ENCODE peak calls at places on chromosomes 7 and 10, in ten cellular contexts. One of them, this sample, is unnamed.

GRCh38 chr10:33122014-33122788 is 164.2 kb upstream of the ITGB1 start:
- DNase-seq in psoas muscle: no peak
- DNase-seq in progenitor cell of endocrine pancreas: no peak
- DNase-seq in endothelial cell: no peak
- DNase-seq in GM23338: no peak
- DNase-seq in lung: no peak
- DNase-seq in natural killer cell: no peak
- DNase-seq in pancreas: no peak
- DNase-seq in heart right ventricle: no peak
- DNase-seq in BE2C: no peak
- DNase-seq in this sample: no peak

GRCh38 chr10:78115135-78115853 is 81.6 kb downstream of the RPS24 start:
- DNase-seq in psoas muscle: no peak
- DNase-seq in progenitor cell of endocrine pancreas: no peak
- DNase-seq in endothelial cell: no peak
- DNase-seq in GM23338: no peak
- DNase-seq in lung: no peak
- DNase-seq in natural killer cell: no peak
- DNase-seq in pancreas: no peak
- DNase-seq in heart right ventricle: no peak
- DNase-seq in BE2C: no peak
- DNase-seq in this sample: no peak

GRCh38 chr10:113086282-113086681 is 136.2 kb downstream of the TCF7L2 start:
- DNase-seq in psoas muscle: no peak
- DNase-seq in progenitor cell of endocrine pancreas: no peak
- DNase-seq in endothelial cell: no peak
- DNase-seq in GM23338: no peak
- DNase-seq in lung: no peak
- DNase-seq in natural killer cell: no peak
- DNase-seq in pancreas: no peak
- DNase-seq in heart right ventricle: no peak
- DNase-seq in BE2C: no peak
- DNase-seq in this sample: no peak

GRCh38 chr10:71769279-71769823 is 4.0 kb downstream of the VSIR start:
- DNase-seq in psoas muscle: no peak
- DNase-seq in progenitor cell of endocrine pancreas: no peak
- DNase-seq in endothelial cell: no peak
- DNase-seq in GM23338: peak
- DNase-seq in lung: no peak
- DNase-seq in natural killer cell: no peak
- DNase-seq in pancreas: no peak
- DNase-seq in heart right ventricle: no peak
- DNase-seq in BE2C: no peak
- DNase-seq in this sample: no peak

GRCh38 chr10:128377364-128377987 is 251.3 kb upstream of the MKI67 start:
- DNase-seq in psoas muscle: no peak
- DNase-seq in progenitor cell of endocrine pancreas: no peak
- DNase-seq in endothelial cell: no peak
- DNase-seq in GM23338: no peak
- DNase-seq in lung: no peak
- DNase-seq in natural killer cell: no peak
- DNase-seq in pancreas: no peak
- DNase-seq in heart right ventricle: no peak
- DNase-seq in BE2C: no peak
- DNase-seq in this sample: no peak

GRCh38 chr7:50792342-50793114 is 9.8 kb upstream of the GRB10 start:
- DNase-seq in psoas muscle: peak
- DNase-seq in progenitor cell of endocrine pancreas: peak
- DNase-seq in endothelial cell: peak
- DNase-seq in GM23338: peak
- DNase-seq in lung: peak
- DNase-seq in natural killer cell: no peak
- DNase-seq in pancreas: peak
- DNase-seq in heart right ventricle: peak
- DNase-seq in BE2C: no peak
- DNase-seq in this sample: no peak

GRCh38 chr7:80830584-80831319 is 88.1 kb downstream of the SEMA3C start:
- DNase-seq in psoas muscle: no peak
- DNase-seq in progenitor cell of endocrine pancreas: no peak
- DNase-seq in endothelial cell: no peak
- DNase-seq in GM23338: no peak
- DNase-seq in lung: no peak
- DNase-seq in natural killer cell: no peak
- DNase-seq in pancreas: no peak
- DNase-seq in heart right ventricle: no peak
- DNase-seq in BE2C: no peak
- DNase-seq in this sample: no peak

GRCh38 chr7:34155225-34155908 is 250.0 kb downstream of the BMPER start:
- DNase-seq in psoas muscle: peak
- DNase-seq in progenitor cell of endocrine pancreas: no peak
- DNase-seq in endothelial cell: no peak
- DNase-seq in GM23338: no peak
- DNase-seq in lung: peak
- DNase-seq in natural killer cell: no peak
- DNase-seq in pancreas: no peak
- DNase-seq in heart right ventricle: no peak
- DNase-seq in BE2C: no peak
- DNase-seq in this sample: no peak

GRCh38 chr7:79272066-79272669 is 181.3 kb downstream of the MAGI2 start:
- DNase-seq in psoas muscle: no peak
- DNase-seq in progenitor cell of endocrine pancreas: no peak
- DNase-seq in endothelial cell: no peak
- DNase-seq in GM23338: peak
- DNase-seq in lung: no peak
- DNase-seq in natural killer cell: no peak
- DNase-seq in pancreas: no peak
- DNase-seq in heart right ventricle: no peak
- DNase-seq in BE2C: no peak
- DNase-seq in this sample: no peak

GRCh38 chr7:92115821-92116220 is 18.5 kb downstream of the CYP51A1 start:
- DNase-seq in psoas muscle: no peak
- DNase-seq in progenitor cell of endocrine pancreas: no peak
- DNase-seq in endothelial cell: no peak
- DNase-seq in GM23338: no peak
- DNase-seq in lung: no peak
- DNase-seq in natural killer cell: no peak
- DNase-seq in pancreas: no peak
- DNase-seq in heart right ventricle: no peak
- DNase-seq in BE2C: no peak
- DNase-seq in this sample: no peak

GRCh38 chr10:125101049-125101448 is 59.3 kb downstream of the CTBP2 start:
- DNase-seq in psoas muscle: peak
- DNase-seq in progenitor cell of endocrine pancreas: no peak
- DNase-seq in endothelial cell: no peak
- DNase-seq in GM23338: no peak
- DNase-seq in lung: no peak
- DNase-seq in natural killer cell: no peak
- DNase-seq in pancreas: peak
- DNase-seq in heart right ventricle: no peak
- DNase-seq in BE2C: no peak
- DNase-seq in this sample: no peak

GRCh38 chr10:116287906-116288501 is 15.0 kb upstream of the GFRA1 start:
- DNase-seq in psoas muscle: no peak
- DNase-seq in progenitor cell of endocrine pancreas: no peak
- DNase-seq in endothelial cell: peak
- DNase-seq in GM23338: peak
- DNase-seq in lung: no peak
- DNase-seq in natural killer cell: no peak
- DNase-seq in pancreas: no peak
- DNase-seq in heart right ventricle: peak
- DNase-seq in BE2C: peak
- DNase-seq in this sample: no peak

GRCh38 chr7:151051108-151051507 is 2.8 kb downstream of the ASIC3 start:
- DNase-seq in psoas muscle: peak
- DNase-seq in progenitor cell of endocrine pancreas: peak
- DNase-seq in endothelial cell: peak
- DNase-seq in GM23338: peak
- DNase-seq in lung: peak
- DNase-seq in natural killer cell: peak
- DNase-seq in pancreas: peak
- DNase-seq in heart right ventricle: peak
- DNase-seq in BE2C: no peak
- DNase-seq in this sample: no peak

GRCh38 chr10:65566906-65567305 is 1358.9 kb upstream of the LRRTM3 start:
- DNase-seq in psoas muscle: no peak
- DNase-seq in progenitor cell of endocrine pancreas: no peak
- DNase-seq in endothelial cell: no peak
- DNase-seq in GM23338: no peak
- DNase-seq in lung: no peak
- DNase-seq in natural killer cell: no peak
- DNase-seq in pancreas: no peak
- DNase-seq in heart right ventricle: no peak
- DNase-seq in BE2C: no peak
- DNase-seq in this sample: no peak

GRCh38 chr10:93859049-93859655 is 34.6 kb upstream of the SLC35G1 start:
- DNase-seq in psoas muscle: no peak
- DNase-seq in progenitor cell of endocrine pancreas: no peak
- DNase-seq in endothelial cell: no peak
- DNase-seq in GM23338: peak
- DNase-seq in lung: no peak
- DNase-seq in natural killer cell: no peak
- DNase-seq in pancreas: no peak
- DNase-seq in heart right ventricle: no peak
- DNase-seq in BE2C: no peak
- DNase-seq in this sample: no peak
- TF ChIP-seq CTCF in psoas muscle: peak
- TF ChIP-seq CTCF in progenitor cell of endocrine pancreas: peak
- TF ChIP-seq CTCF in endothelial cell: peak
- TF ChIP-seq CTCF in GM23338: peak
- TF ChIP-seq CTCF in lung: peak
- TF ChIP-seq CTCF in natural killer cell: no peak
- TF ChIP-seq CTCF in pancreas: no peak
- TF ChIP-seq CTCF in heart right ventricle: peak
- TF ChIP-seq CTCF in BE2C: peak
- TF ChIP-seq CTCF in this sample: peak

GRCh38 chr10:80697926-80698325 is 160.2 kb downstream of the SH2D4B start:
- DNase-seq in psoas muscle: no peak
- DNase-seq in progenitor cell of endocrine pancreas: no peak
- DNase-seq in endothelial cell: no peak
- DNase-seq in GM23338: no peak
- DNase-seq in lung: no peak
- DNase-seq in natural killer cell: no peak
- DNase-seq in pancreas: no peak
- DNase-seq in heart right ventricle: no peak
- DNase-seq in BE2C: no peak
- DNase-seq in this sample: no peak

GRCh38 chr10:80699602-80700039 is 161.9 kb downstream of the SH2D4B start:
- DNase-seq in psoas muscle: peak
- DNase-seq in progenitor cell of endocrine pancreas: peak
- DNase-seq in endothelial cell: peak
- DNase-seq in GM23338: peak
- DNase-seq in lung: peak
- DNase-seq in natural killer cell: peak
- DNase-seq in pancreas: peak
- DNase-seq in heart right ventricle: peak
- DNase-seq in BE2C: peak
- DNase-seq in this sample: peak

GRCh38 chr10:80700252-80700651 is 162.6 kb downstream of the SH2D4B start:
- DNase-seq in psoas muscle: no peak
- DNase-seq in progenitor cell of endocrine pancreas: no peak
- DNase-seq in endothelial cell: no peak
- DNase-seq in GM23338: no peak
- DNase-seq in lung: no peak
- DNase-seq in natural killer cell: no peak
- DNase-seq in pancreas: no peak
- DNase-seq in heart right ventricle: no peak
- DNase-seq in BE2C: no peak
- DNase-seq in this sample: peak

GRCh38 chr10:80690434-80690833 is 152.7 kb downstream of the SH2D4B start:
- DNase-seq in psoas muscle: no peak
- DNase-seq in progenitor cell of endocrine pancreas: no peak
- DNase-seq in endothelial cell: no peak
- DNase-seq in GM23338: no peak
- DNase-seq in lung: no peak
- DNase-seq in natural killer cell: no peak
- DNase-seq in pancreas: no peak
- DNase-seq in heart right ventricle: no peak
- DNase-seq in BE2C: no peak
- DNase-seq in this sample: no peak

GRCh38 chr10:80694930-80695329 is 157.2 kb downstream of the SH2D4B start:
- DNase-seq in psoas muscle: no peak
- DNase-seq in progenitor cell of endocrine pancreas: no peak
- DNase-seq in endothelial cell: no peak
- DNase-seq in GM23338: no peak
- DNase-seq in lung: no peak
- DNase-seq in natural killer cell: no peak
- DNase-seq in pancreas: no peak
- DNase-seq in heart right ventricle: no peak
- DNase-seq in BE2C: no peak
- DNase-seq in this sample: no peak
- TF ChIP-seq CTCF in psoas muscle: no peak
- TF ChIP-seq CTCF in progenitor cell of endocrine pancreas: no peak
- TF ChIP-seq CTCF in endothelial cell: no peak
- TF ChIP-seq CTCF in GM23338: no peak
- TF ChIP-seq CTCF in lung: no peak
- TF ChIP-seq CTCF in natural killer cell: no peak
- TF ChIP-seq CTCF in pancreas: no peak
- TF ChIP-seq CTCF in heart right ventricle: no peak
- TF ChIP-seq CTCF in BE2C: no peak
- TF ChIP-seq CTCF in this sample: peak

DNA sequence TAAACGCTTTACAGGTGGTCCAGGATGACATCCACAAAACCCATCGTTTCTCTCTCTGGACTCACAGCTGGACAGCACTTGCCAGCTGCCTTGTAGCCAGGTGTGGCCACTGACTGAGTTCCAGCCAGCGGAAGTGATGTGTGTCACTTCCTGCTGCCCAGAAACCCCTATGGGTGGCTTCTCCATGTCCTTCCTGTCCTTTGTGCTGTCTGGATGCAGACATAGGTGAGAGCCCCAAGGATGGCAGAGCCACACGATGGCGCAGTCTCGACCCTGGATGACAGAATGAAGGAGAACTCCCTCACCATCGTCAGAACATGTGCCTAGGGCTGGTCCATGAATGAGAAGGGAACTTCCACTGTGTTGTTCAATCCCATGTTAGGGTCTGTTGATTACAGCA is 22.1 kb downstream of the NMT2 start:
- DNase-seq in psoas muscle: no peak
- DNase-seq in progenitor cell of endocrine pancreas: no peak
- DNase-seq in endothelial cell: no peak
- DNase-seq in GM23338: peak
- DNase-seq in lung: no peak
- DNase-seq in natural killer cell: no peak
- DNase-seq in pancreas: no peak
- DNase-seq in heart right ventricle: no peak
- DNase-seq in BE2C: no peak
- DNase-seq in this sample: no peak
- TF ChIP-seq CTCF in psoas muscle: no peak
- TF ChIP-seq CTCF in progenitor cell of endocrine pancreas: no peak
- TF ChIP-seq CTCF in endothelial cell: no peak
- TF ChIP-seq CTCF in GM23338: no peak
- TF ChIP-seq CTCF in lung: no peak
- TF ChIP-seq CTCF in natural killer cell: no peak
- TF ChIP-seq CTCF in pancreas: no peak
- TF ChIP-seq CTCF in heart right ventricle: no peak
- TF ChIP-seq CTCF in BE2C: no peak
- TF ChIP-seq CTCF in this sample: peak

DNA sequence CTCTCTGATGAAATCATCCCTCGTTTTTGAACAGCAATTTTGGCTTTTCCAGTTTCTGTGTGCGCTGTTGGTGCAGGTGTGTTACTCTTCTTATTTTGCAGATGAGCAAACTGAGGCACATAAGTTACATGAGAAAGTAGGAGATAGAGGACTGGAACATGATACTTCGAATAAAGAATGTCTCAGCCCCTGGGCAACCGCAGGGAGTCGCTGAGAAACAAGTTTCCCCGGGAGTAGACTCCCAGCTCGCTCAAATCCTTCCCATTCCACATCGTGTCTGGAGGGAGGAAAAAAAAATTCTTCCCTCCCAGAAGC is 18.0 kb downstream of the MXI1 start:
- DNase-seq in psoas muscle: no peak
- DNase-seq in progenitor cell of endocrine pancreas: no peak
- DNase-seq in endothelial cell: no peak
- DNase-seq in GM23338: no peak
- DNase-seq in lung: no peak
- DNase-seq in natural killer cell: no peak
- DNase-seq in pancreas: no peak
- DNase-seq in heart right ventricle: no peak
- DNase-seq in BE2C: no peak
- DNase-seq in this sample: no peak
- TF ChIP-seq CTCF in psoas muscle: no peak
- TF ChIP-seq CTCF in progenitor cell of endocrine pancreas: no peak
- TF ChIP-seq CTCF in endothelial cell: no peak
- TF ChIP-seq CTCF in GM23338: no peak
- TF ChIP-seq CTCF in lung: no peak
- TF ChIP-seq CTCF in natural killer cell: no peak
- TF ChIP-seq CTCF in pancreas: no peak
- TF ChIP-seq CTCF in heart right ventricle: peak
- TF ChIP-seq CTCF in BE2C: no peak
- TF ChIP-seq CTCF in this sample: peak